ENCODE peak calls at places on chromosomes 5 and 9, in ten cellular contexts. K is HT1080; A is activated naive CD4-positive, alpha-beta T cell; X is left cardiac atrium; M is HTR-8/SVneo; P is neuronal stem cell; U is kidney tubule cell; E is RWPE1; N is foreskin fibroblast; W is T1000. L is an unnamed sample.

GRCh38 chr5:13250450-13251291 is 693.8 kb downstream of the DNAH5 start:
- DNase-seq in K (peak), A (no peak), X (no peak), M (peak), P (peak), U (peak), E (peak), N (no peak), W (no peak), L (no peak)

GRCh38 chr5:152704286-152704685 is 299.2 kb upstream of the NMUR2 start:
- DNase-seq in K (no peak), A (no peak), X (no peak), M (no peak), P (no peak), U (no peak), E (no peak), N (no peak), W (no peak), L (no peak)

GRCh38 chr5:151523335-151523734 is 67.8 kb downstream of the FAT2 start:
- DNase-seq in K (peak), A (no peak), X (no peak), M (peak), P (peak), U (peak), E (peak), N (peak), W (no peak), L (no peak)

GRCh38 chr5:132086277-132086794 is 12.7 kb downstream of the CSF2 start:
- DNase-seq in K (peak), A (no peak), X (peak), M (peak), P (no peak), U (peak), E (peak), N (peak), W (peak), L (peak)

GRCh38 chr5:142657446-142657845 is 28.4 kb downstream of the FGF1 start:
- DNase-seq in K (no peak), A (no peak), X (no peak), M (no peak), P (no peak), U (no peak), E (no peak), N (no peak), W (no peak), L (no peak)

GRCh38 chr5:145237843-145238242 is 597.3 kb downstream of the PRELID2 start:
- DNase-seq in K (peak), A (no peak), X (no peak), M (peak), P (peak), U (peak), E (peak), N (peak), W (no peak), L (no peak)

GRCh38 chr9:136693490-136694162 is 6.4 kb upstream of the AGPAT2 start:
- DNase-seq in K (peak), A (no peak), X (no peak), M (peak), P (no peak), U (peak), E (peak), N (peak), W (no peak), L (peak)

GRCh38 chr9:137000177-137000930 is 4.0 kb upstream of the CLIC3 start:
- DNase-seq in K (peak), A (no peak), X (no peak), M (no peak), P (no peak), U (no peak), E (no peak), N (peak), W (no peak), L (peak)

GRCh38 chr5:175658299-175659145 is 651 bp downstream of the HRH2 start:
- DNase-seq in K (no peak), A (no peak), X (peak), M (no peak), P (peak), U (no peak), E (no peak), N (no peak), W (no peak), L (no peak)

GRCh38 chr5:150036513-150036912 is 36.0 kb downstream of the HMGXB3 start:
- DNase-seq in K (peak), A (no peak), X (peak), M (peak), P (no peak), U (peak), E (peak), N (peak), W (peak), L (peak)

GRCh38 chr9:121463026-121463827 is 36.4 kb downstream of the GGTA1 start:
- DNase-seq in K (no peak), A (no peak), X (peak), M (peak), P (peak), U (no peak), E (no peak), N (no peak), W (no peak), L (no peak)

GRCh38 chr9:112848316-112849151 is 42.1 kb downstream of the SLC46A2 start:
- DNase-seq in K (peak), A (no peak), X (no peak), M (no peak), P (peak), U (no peak), E (no peak), N (no peak), W (no peak), L (no peak)

GRCh38 chr9:136854113-136854841 is 2.1 kb downstream of the MAMDC4 start:
- DNase-seq in K (no peak), A (no peak), X (peak), M (no peak), P (no peak), U (no peak), E (no peak), N (no peak), W (no peak), L (no peak)

GRCh38 chr9:19495186-19496028 is 86.6 kb downstream of the ACER2 start:
- DNase-seq in K (no peak), A (no peak), X (no peak), M (no peak), P (no peak), U (no peak), E (no peak), N (no peak), W (no peak), L (no peak)

GRCh38 chr9:124852829-124853531 is at the start of gene WDR38:
- DNase-seq in K (peak), A (peak), X (peak), M (peak), P (peak), U (peak), E (peak), N (peak), W (peak), L (no peak)

GRCh38 chr5:78647838-78648358 is 674 bp downstream of the LHFPL2 start:
- DNase-seq in K (peak), A (no peak), X (peak), M (peak), P (no peak), U (peak), E (peak), N (peak), W (no peak), L (no peak)

GRCh38 chr9:78745996-78746395 is 449.1 kb downstream of the PSAT1 start:
- DNase-seq in K (no peak), A (no peak), X (no peak), M (no peak), P (no peak), U (no peak), E (no peak), N (no peak), W (no peak), L (no peak)

GRCh38 chr9:32490601-32491000 is 35.4 kb downstream of the RIGI start:
- DNase-seq in K (no peak), A (no peak), X (no peak), M (no peak), P (no peak), U (no peak), E (no peak), N (no peak), W (no peak), L (no peak)

GRCh38 chr5:60698316-60698715 is 1.6 kb downstream of the DEPDC1B start:
- DNase-seq in K (no peak), A (no peak), X (no peak), M (no peak), P (no peak), U (peak), E (no peak), N (no peak), W (no peak), L (no peak)

GRCh38 chr9:35980289-35981011 is 22.5 kb upstream of the OR2S2 start:
- DNase-seq in K (no peak), A (no peak), X (no peak), M (no peak), P (no peak), U (no peak), E (no peak), N (no peak), W (no peak), L (no peak)

GRCh38 chr5:1517838-1518237 is 5.9 kb downstream of the LPCAT1 start:
- DNase-seq in K (no peak), A (no peak), X (peak), M (no peak), P (no peak), U (no peak), E (no peak), N (no peak), W (no peak), L (no peak)

GRCh38 chr5:42858031-42858643 is 46.4 kb upstream of the SELENOP start:
- DNase-seq in K (peak), A (no peak), X (no peak), M (no peak), P (no peak), U (no peak), E (peak), N (peak), W (no peak), L (no peak)

GRCh38 chr5:181039961-181040915 is at the start of gene BTNL9:
- DNase-seq in K (no peak), A (no peak), X (no peak), M (no peak), P (no peak), U (no peak), E (no peak), N (no peak), W (no peak), L (no peak)

GRCh38 chr9:116499986-116500871 is 186.9 kb upstream of the TRIM32 start:
- DNase-seq in K (peak), A (no peak), X (no peak), M (peak), P (no peak), U (peak), E (peak), N (peak), W (peak), L (peak)